ENCODE peak calls at places on chromosome 4, in eight cellular contexts. Q, O, E, M, X, I, C and Z are unnamed samples.

GRCh38 chr4:107036602-107037151 is 564 bp upstream of the DKK2 start:
- DNase-seq in Q (no peak), I (no peak), X (peak; percentile 8), E (peak; percentile 24), M (no peak), O (no peak), C (no peak), Z (peak; percentile 3)

GRCh38 chr4:12562016-12562415 is 922.1 kb downstream of the RAB28 start:
- DNase-seq in C (no peak), I (no peak), X (no peak), E (no peak), Q (no peak), M (no peak), O (no peak), Z (no peak)

GRCh38 chr4:146916479-146917076 is 29.1 kb downstream of the TTC29 start:
- DNase-seq in O (peak; percentile 68), X (peak; percentile 18), M (no peak), C (peak; percentile 64), E (peak; percentile 62), I (no peak), Q (no peak), Z (peak; percentile 35)

GRCh38 chr4:87555751-87556619 is 26.8 kb upstream of the SPARCL1 start:
- DNase-seq in Q (no peak), M (no peak), O (no peak), X (peak; percentile 76), E (peak; percentile 96), C (peak; percentile 96), I (no peak), Z (peak; percentile 69)

GRCh38 chr4:94852601-94853000 is 94.8 kb downstream of the BMPR1B start:
- DNase-seq in X (no peak), Q (no peak), O (no peak), I (no peak), E (no peak), M (no peak), C (no peak), Z (no peak)

GRCh38 chr4:55754754-55755350 is 64.7 kb upstream of the EXOC1L start:
- DNase-seq in C (peak; percentile 52), Q (no peak), X (no peak), I (no peak), E (peak; percentile 77), M (no peak), O (no peak), Z (peak; percentile 20)

GRCh38 chr4:6892190-6892908 is 17.3 kb upstream of the TBC1D14 start:
- DNase-seq in Q (no peak), O (no peak), X (peak; percentile 82), E (peak; percentile 81), M (no peak), C (peak; percentile 71), I (peak; percentile 58), Z (peak; percentile 74)

GRCh38 chr4:118740869-118741268 is 55.7 kb downstream of the METTL14 start:
- DNase-seq in X (no peak), I (no peak), Q (no peak), E (peak; percentile 74), M (no peak), C (peak; percentile 66), O (peak; percentile 40), Z (no peak)

GRCh38 chr4:6956087-6956433 is 46.4 kb downstream of the TBC1D14 start:
- DNase-seq in Q (no peak), O (no peak), X (no peak), I (peak; percentile 16), C (no peak), M (no peak), E (no peak), Z (no peak)